ENCODE peak calls at places on chromosomes 1 and 21, in four cellular contexts. A, G, M and T are unnamed samples.
A peak's percentile ranks its signal among the peaks of the same experiment; 100 is the strongest.

GRCh38 chr1:41448831-41449230 is 35.7 kb downstream of the EDN2 start:
- DNase-seq in A (no peak), G (no peak), M (no peak), T (no peak)

GRCh38 chr1:217407426-217407825 is 223.5 kb downstream of the GPATCH2 start:
- DNase-seq in A (no peak), G (no peak), M (no peak), T (no peak)

GRCh38 chr1:41850029-41850428 is 68.7 kb downstream of the HIVEP3 start:
- DNase-seq in A (no peak), G (no peak), M (no peak), T (no peak)

GRCh38 chr1:43786975-43787374 is 79.6 kb downstream of the ST3GAL3 start:
- DNase-seq in A (no peak), G (peak; percentile 64), M (no peak), T (no peak)

GRCh38 chr1:168081373-168082007 is 55.2 kb downstream of the GPR161 start:
- DNase-seq in A (no peak), G (no peak), M (no peak), T (no peak)

GRCh38 chr1:64499966-64500365 is 30.0 kb downstream of the CACHD1 start:
- DNase-seq in A (no peak), G (no peak), M (no peak), T (peak; percentile 72)

GRCh38 chr1:219350621-219351020 is 176.9 kb downstream of the LYPLAL1 start:
- DNase-seq in A (no peak), G (no peak), M (no peak), T (no peak)

GRCh38 chr1:155175927-155176371 is 2.3 kb downstream of the TRIM46 start:
- DNase-seq in A (no peak), G (no peak), M (no peak), T (no peak)

GRCh38 chr1:3924871-3925655 is 25.0 kb upstream of the C1orf174 start:
- DNase-seq in A (no peak), G (no peak), M (no peak), T (no peak)

GRCh38 chr1:221031015-221031889 is 152.0 kb downstream of the HLX start:
- DNase-seq in A (peak; percentile 54), G (no peak), M (no peak), T (no peak)

GRCh38 chr1:92994105-92994712 is 32.9 kb upstream of the DIPK1A start:
- DNase-seq in A (peak; percentile 91), G (peak; percentile 82), M (no peak), T (peak; percentile 93)

GRCh38 chr1:31230378-31230777 is 9.3 kb downstream of the NKAIN1 start:
- DNase-seq in A (no peak), G (no peak), M (no peak), T (peak; percentile 30)

GRCh38 chr1:147762233-147763024 is 2.0 kb upstream of the GJA5 start:
- DNase-seq in A (no peak), G (no peak), M (peak; percentile 0), T (no peak)

GRCh38 chr1:29249951-29250581 is 13.7 kb downstream of the PTPRU start:
- DNase-seq in A (no peak), G (no peak), M (no peak), T (no peak)

GRCh38 chr1:155321577-155322497 is 1.1 kb downstream of the RUSC1 start:
- DNase-seq in A (no peak), G (no peak), M (no peak), T (peak; percentile 46)

GRCh38 chr1:211633523-211633843 is 41.9 kb downstream of the NEK2 start:
- DNase-seq in A (peak; percentile 89), G (peak; percentile 39), M (no peak), T (no peak)

GRCh38 chr1:26084091-26084561 is 16.7 kb upstream of the TRIM63 start:
- DNase-seq in A (no peak), G (no peak), M (no peak), T (no peak)

GRCh38 chr1:165595561-165595960 is 35.5 kb upstream of the MGST3 start:
- DNase-seq in A (no peak), G (no peak), M (no peak), T (no peak)

DNA sequence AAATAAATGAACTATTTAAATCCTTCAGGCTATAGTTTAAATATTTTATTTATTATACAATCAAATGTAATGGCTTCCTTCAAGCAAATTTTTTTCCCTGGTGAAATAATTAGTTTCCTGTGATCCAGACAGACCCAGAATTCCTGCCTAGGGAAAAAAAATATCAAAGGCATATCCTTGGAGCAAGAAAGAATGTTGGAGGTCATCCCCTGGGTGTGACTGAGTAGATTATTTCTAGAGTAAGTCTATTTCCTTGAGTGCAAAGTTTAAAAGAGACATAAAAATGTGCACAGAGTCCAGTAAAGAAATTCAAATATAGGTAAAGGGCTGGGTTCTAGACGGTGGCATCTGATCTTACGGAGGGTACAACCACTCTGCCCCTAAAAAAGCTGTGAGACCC is 32.2 kb upstream of the SAMD13 start:
- DNase-seq in A (no peak), G (no peak), M (no peak), T (no peak)
- TF ChIP-seq JUNB in A (no peak), G (no peak), M (no peak), T (no peak)

GRCh38 chr1:236552096-236552495 is 28.3 kb downstream of the LGALS8 start:
- DNase-seq in A (no peak), G (no peak), M (no peak), T (no peak)

GRCh38 chr1:236553370-236553769 is 29.6 kb downstream of the LGALS8 start:
- DNase-seq in A (no peak), G (no peak), M (no peak), T (no peak)

GRCh38 chr1:236552901-236553300 is 29.1 kb downstream of the LGALS8 start:
- DNase-seq in A (no peak), G (no peak), M (no peak), T (no peak)

GRCh38 chr1:236556606-236557005 is 32.8 kb downstream of the LGALS8 start:
- DNase-seq in A (no peak), G (no peak), M (no peak), T (no peak)

GRCh38 chr1:236550961-236551851 is 27.4 kb downstream of the LGALS8 start:
- DNase-seq in A (peak; percentile 33), G (no peak), M (no peak), T (no peak)
- TF ChIP-seq POLR2AphosphoS5 in A (no peak), G (no peak), M (no peak), T (no peak)

GRCh38 chr1:230822092-230822581 is 46.2 kb downstream of the C1orf198 start:
- DNase-seq in A (no peak), G (no peak), M (no peak), T (no peak)
- H3K4me1 ChIP-seq in A (no peaks in the 10 kb centered on the region), G (no peaks in the 10 kb centered on the region), M (no peaks in the 10 kb centered on the region), T (no peaks in the 10 kb centered on the region)

DNA sequence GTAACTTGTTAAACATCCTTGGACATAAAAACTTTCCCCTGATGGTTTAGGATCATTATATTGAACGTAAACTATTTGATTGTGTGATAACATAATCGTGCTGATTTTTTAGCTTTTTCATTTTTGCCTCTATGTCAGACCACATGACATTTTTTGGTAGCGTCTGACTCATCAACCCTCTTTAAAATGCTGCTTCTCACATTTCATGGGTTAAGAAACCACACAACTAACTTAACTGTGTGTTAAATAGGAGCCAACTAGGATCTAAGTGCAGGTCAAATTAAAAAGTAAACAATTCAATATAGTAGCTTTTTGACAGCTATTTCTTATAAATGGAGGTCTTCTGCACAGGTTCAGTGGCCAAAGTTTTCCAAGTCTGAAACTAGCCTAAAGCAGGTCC is 9.8 kb downstream of the BTG3 start:
- DNase-seq in A (no peak), G (no peak), M (no peak), T (no peak)
- TF ChIP-seq JUNB in A (no peak), G (no peak), M (no peak), T (no peak)

GRCh38 chr1:109793486-109794318 is 30.0 kb upstream of the EPS8L3 start:
- DNase-seq in A (peak; percentile 75), G (no peak), M (no peak), T (peak; percentile 45)
- TF ChIP-seq POLR2AphosphoS5 in A (no peak), G (no peak), M (no peak), T (no peak)

GRCh38 chr1:11738096-11738495 is 2.2 kb downstream of the AGTRAP start:
- DNase-seq in A (no peak), G (no peak), M (no peak), T (no peak)

GRCh38 chr1:11733351-11733750 is 2.6 kb upstream of the AGTRAP start:
- DNase-seq in A (no peak), G (no peak), M (no peak), T (no peak)

GRCh38 chr1:11735854-11736745 is at the start of gene AGTRAP:
- DNase-seq in A (peak; percentile 99), G (peak; percentile 82), M (no peak), T (peak; percentile 97)

GRCh38 chr1:11736746-11737639 is 1.1 kb downstream of the AGTRAP start:
- DNase-seq in A (peak; percentile 73), G (peak; percentile 65), M (no peak), T (peak; percentile 79)

DNA sequence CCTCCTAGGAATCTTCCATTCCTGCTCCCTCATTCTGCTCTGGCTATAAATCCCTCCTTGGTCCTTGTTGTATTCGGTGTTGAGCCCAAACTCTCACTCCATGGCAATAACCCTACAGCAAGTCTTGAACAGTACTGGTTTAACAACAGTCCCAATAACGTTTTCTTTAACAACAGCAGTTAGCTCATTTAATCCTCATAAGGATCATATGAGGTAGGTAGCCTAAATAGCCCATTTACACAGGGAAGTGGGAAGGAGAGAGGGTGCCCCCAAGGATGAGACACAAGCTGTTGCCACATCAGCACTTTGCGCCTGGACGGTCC is 444 bp upstream of the AGTRAP start:
- DNase-seq in A (no peak), G (no peak), M (no peak), T (no peak)
- H3K4me1 ChIP-seq in A (peaks cover 43% of the 10 kb centered on the region), G (peaks cover 48% of the 10 kb centered on the region), M (peaks cover 5% of the 10 kb centered on the region), T (peaks cover 35% of the 10 kb centered on the region)

GRCh38 chr1:10674700-10675598 is 121.5 kb downstream of the CASZ1 start:
- DNase-seq in A (no peak), G (no peak), M (no peak), T (no peak)
- TF ChIP-seq JUNB in A (no peak), G (no peak), M (no peak), T (no peak)